ENCODE peak calls at places on chromosomes 16 and 17, in seven cellular contexts. V, K, P, R, C, Q and O are unnamed samples.

GRCh38 chr16:88815901-88816589 is 4.3 kb upstream of the APRT start:
- DNase-seq in V (peak), K (no peak), P (peak), R (peak), C (no peak), Q (no peak), O (no peak)

GRCh38 chr16:56192971-56193936 is 2.0 kb downstream of the GNAO1 start:
- DNase-seq in V (no peak), K (no peak), P (no peak), R (peak), C (no peak), Q (no peak), O (no peak)

GRCh38 chr16:83771306-83771942 is 36.4 kb upstream of the HSBP1 start:
- DNase-seq in V (no peak), K (no peak), P (no peak), R (no peak), C (no peak), Q (no peak), O (no peak)

GRCh38 chr16:67177743-67178699 is 5.7 kb downstream of the MATCAP1 start:
- DNase-seq in V (no peak), K (peak), P (peak), R (peak), C (peak), Q (peak), O (peak)

GRCh38 chr16:53094013-53094630 is 39.3 kb downstream of the CHD9 start:
- DNase-seq in V (no peak), K (peak), P (peak), R (no peak), C (peak), Q (peak), O (peak)

GRCh38 chr17:38809828-38810227 is 10.5 kb upstream of the PIP4K2B start:
- DNase-seq in V (no peak), K (no peak), P (no peak), R (no peak), C (no peak), Q (no peak), O (no peak)

GRCh38 chr17:35160354-35161201 is 13.0 kb downstream of the UNC45B start:
- DNase-seq in V (no peak), K (no peak), P (no peak), R (no peak), C (peak), Q (no peak), O (no peak)

GRCh38 chr16:47056704-47057630 is 83.5 kb upstream of the DNAJA2 start:
- DNase-seq in V (no peak), K (no peak), P (no peak), R (peak), C (no peak), Q (no peak), O (no peak)

GRCh38 chr16:74717367-74717766 is 16.7 kb upstream of the MLKL start:
- DNase-seq in V (no peak), K (no peak), P (no peak), R (no peak), C (no peak), Q (no peak), O (no peak)

GRCh38 chr17:28125530-28126382 is 83.3 kb downstream of the NLK start:
- DNase-seq in V (no peak), K (no peak), P (no peak), R (no peak), C (no peak), Q (no peak), O (no peak)

GRCh38 chr17:49515196-49515770 is 20.2 kb downstream of the NGFR start:
- DNase-seq in V (no peak), K (peak), P (no peak), R (peak), C (no peak), Q (peak), O (peak)

GRCh38 chr17:38578229-38578628 is 27.5 kb downstream of the SRCIN1 start:
- DNase-seq in V (no peak), K (no peak), P (no peak), R (peak), C (no peak), Q (no peak), O (no peak)

GRCh38 chr17:66255112-66255511 is 25.9 kb upstream of the APOH start:
- DNase-seq in V (peak), K (no peak), P (peak), R (no peak), C (no peak), Q (peak), O (no peak)

GRCh38 chr17:19897901-19898300 is 30.2 kb upstream of the ULK2 start:
- DNase-seq in V (no peak), K (no peak), P (no peak), R (no peak), C (no peak), Q (no peak), O (no peak)

GRCh38 chr17:82835766-82836512 is 3.9 kb downstream of the ZNF750 start:
- DNase-seq in V (no peak), K (peak), P (no peak), R (peak), C (no peak), Q (no peak), O (peak)

GRCh38 chr16:81316176-81316496 is 1.4 kb downstream of the GAN start:
- DNase-seq in V (no peak), K (no peak), P (no peak), R (no peak), C (no peak), Q (no peak), O (no peak)
- H3K4me3 ChIP-seq in V (peak), K (peak), P (peak), R (peak), C (peak), Q (peak), O (peak)

GRCh38 chr17:42136654-42137051 is 14.0 kb downstream of the HSPB9 start:
- DNase-seq in V (no peak), K (no peak), P (no peak), R (no peak), C (no peak), Q (no peak), O (no peak)
- H3K27ac ChIP-seq in V (peak), K (peak), P (no peak), R (no peak), C (no peak), Q (no peak), O (peak)

GRCh38 chr17:73613271-73613941 is 30.8 kb downstream of the SDK2 start:
- DNase-seq in V (no peak), K (no peak), P (no peak), R (peak), C (no peak), Q (no peak), O (no peak)
- H3K4me3 ChIP-seq in V (no peak), K (no peak), P (no peak), R (no peak), C (no peak), Q (no peak), O (no peak)

GRCh38 chr16:191783-192294 is 11.6 kb downstream of the HBQ1 start:
- DNase-seq in V (no peak), K (no peak), P (no peak), R (no peak), C (no peak), Q (no peak), O (no peak)
- H3K27ac ChIP-seq in V (no peak), K (no peak), P (no peak), R (no peak), C (no peak), Q (no peak), O (no peak)

DNA sequence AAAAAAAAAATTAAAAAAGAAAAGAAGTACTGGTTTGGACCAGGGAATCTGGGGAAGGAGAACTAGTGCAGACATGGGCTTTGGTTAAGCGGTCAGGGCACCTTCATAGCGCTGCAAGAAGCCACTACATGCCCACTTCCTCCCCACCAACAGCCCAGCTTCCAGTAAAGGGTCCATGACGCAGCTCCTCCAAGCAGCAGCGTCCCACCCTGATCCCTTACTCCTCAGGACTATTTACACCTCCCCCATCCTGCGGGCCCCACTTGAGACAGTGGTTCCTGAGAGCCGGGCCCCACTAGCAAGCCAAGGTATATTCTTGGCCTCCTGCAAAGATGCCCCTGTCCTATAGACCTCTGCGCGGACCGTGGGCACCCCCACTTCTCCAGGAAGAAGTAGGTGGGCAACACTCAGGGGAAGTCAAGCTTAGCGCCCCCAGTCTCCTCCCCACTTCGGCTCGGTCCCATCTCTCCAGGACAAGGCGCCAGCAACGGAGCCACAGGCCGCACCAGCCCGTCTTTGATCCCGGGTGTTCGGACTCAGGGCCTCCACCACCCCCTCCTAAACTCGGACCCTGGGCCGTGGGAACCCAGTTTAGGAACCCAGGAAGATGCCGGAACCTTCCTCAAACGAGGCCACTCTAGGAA is 913 bp upstream of the PRR14 start:
- DNase-seq in V (no peak), K (peak), P (no peak), R (no peak), C (no peak), Q (no peak), O (no peak)
- H3K4me3 ChIP-seq in V (peak), K (peak), P (peak), R (peak), C (peak), Q (no peak), O (peak)

DNA sequence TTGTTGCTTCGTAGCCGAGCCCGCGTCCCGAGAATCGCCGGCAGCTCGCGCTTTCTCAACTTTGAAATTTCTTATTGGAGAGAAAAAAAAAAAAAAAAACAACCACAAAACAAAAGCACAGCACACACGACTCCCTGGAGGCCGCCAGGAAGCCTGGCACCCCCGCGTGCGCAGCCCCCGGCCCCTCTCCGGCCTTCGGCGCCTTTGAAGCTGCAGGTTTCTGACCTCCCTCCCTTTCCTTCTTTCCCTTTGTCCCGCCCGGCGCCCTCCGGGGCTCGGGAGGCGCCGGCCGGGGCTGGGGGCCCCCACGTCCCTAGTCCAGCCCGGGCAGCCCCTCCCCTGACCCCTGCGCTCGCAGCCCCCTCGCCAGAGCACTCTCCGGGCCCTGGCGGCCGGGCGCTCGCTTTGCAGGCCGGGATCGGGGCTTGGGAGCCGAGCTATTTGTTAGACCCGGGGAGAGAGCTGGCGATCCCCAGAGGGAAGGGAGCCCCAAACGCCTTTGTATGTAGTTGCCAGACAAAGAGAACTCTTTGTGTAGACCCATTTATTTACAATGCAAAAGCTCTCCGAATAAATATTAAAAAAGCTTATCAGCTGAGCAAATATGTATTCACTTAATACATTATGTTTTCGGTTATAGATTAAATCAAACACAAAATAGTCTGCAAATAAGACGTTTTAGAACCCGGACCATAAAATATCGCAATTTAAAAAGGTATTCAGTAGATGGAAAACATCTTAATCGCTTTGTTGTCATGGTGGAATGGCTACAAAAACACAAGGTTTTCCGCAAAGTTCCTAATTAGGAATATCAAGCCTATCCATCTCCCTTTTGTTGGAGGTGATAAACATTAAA is 2.3 kb downstream of the BAHCC1 start:
- DNase-seq in V (no peak), K (no peak), P (no peak), R (peak), C (no peak), Q (no peak), O (no peak)
- H3K27ac ChIP-seq in V (no peak), K (peak), P (no peak), R (peak), C (no peak), Q (no peak), O (peak)

GRCh38 chr17:74536890-74537289 is 5.6 kb upstream of the CD300LB start:
- DNase-seq in V (no peak), K (no peak), P (no peak), R (no peak), C (no peak), Q (no peak), O (no peak)

GRCh38 chr17:74542166-74542565 is 3.7 kb downstream of the CD300C start:
- DNase-seq in V (no peak), K (no peak), P (no peak), R (no peak), C (no peak), Q (no peak), O (peak)

GRCh38 chr17:74542727-74543383 is 3.1 kb downstream of the CD300C start:
- DNase-seq in V (no peak), K (peak), P (no peak), R (no peak), C (no peak), Q (no peak), O (peak)

GRCh38 chr17:74541176-74542111 is 4.5 kb downstream of the CD300C start:
- DNase-seq in V (no peak), K (peak), P (no peak), R (no peak), C (no peak), Q (no peak), O (peak)

GRCh38 chr17:74539281-74539820 is 6.6 kb downstream of the CD300C start:
- DNase-seq in V (no peak), K (peak), P (no peak), R (no peak), C (no peak), Q (no peak), O (peak)
- H3K4me3 ChIP-seq in V (no peak), K (no peak), P (no peak), R (no peak), C (no peak), Q (no peak), O (no peak)

GRCh38 chr16:51267676-51268075 is 116.6 kb upstream of the SALL1 start:
- DNase-seq in V (no peak), K (no peak), P (no peak), R (peak), C (no peak), Q (no peak), O (no peak)
- H3K27ac ChIP-seq in V (no peak), K (no peak), P (no peak), R (no peak), C (no peak), Q (no peak), O (no peak)

GRCh38 chr16:30078744-30079143 is 3.0 kb downstream of the PPP4C start:
- DNase-seq in V (no peak), K (no peak), P (no peak), R (no peak), C (no peak), Q (no peak), O (no peak)

GRCh38 chr16:30076276-30076791 is 540 bp downstream of the PPP4C start:
- DNase-seq in V (peak), K (no peak), P (no peak), R (no peak), C (no peak), Q (no peak), O (peak)

GRCh38 chr16:30079480-30079879 is 3.7 kb downstream of the PPP4C start:
- DNase-seq in V (no peak), K (no peak), P (no peak), R (no peak), C (no peak), Q (no peak), O (no peak)

GRCh38 chr16:30075503-30076275 is at the start of gene PPP4C:
- DNase-seq in V (peak), K (peak), P (peak), R (peak), C (peak), Q (peak), O (peak)

DNA sequence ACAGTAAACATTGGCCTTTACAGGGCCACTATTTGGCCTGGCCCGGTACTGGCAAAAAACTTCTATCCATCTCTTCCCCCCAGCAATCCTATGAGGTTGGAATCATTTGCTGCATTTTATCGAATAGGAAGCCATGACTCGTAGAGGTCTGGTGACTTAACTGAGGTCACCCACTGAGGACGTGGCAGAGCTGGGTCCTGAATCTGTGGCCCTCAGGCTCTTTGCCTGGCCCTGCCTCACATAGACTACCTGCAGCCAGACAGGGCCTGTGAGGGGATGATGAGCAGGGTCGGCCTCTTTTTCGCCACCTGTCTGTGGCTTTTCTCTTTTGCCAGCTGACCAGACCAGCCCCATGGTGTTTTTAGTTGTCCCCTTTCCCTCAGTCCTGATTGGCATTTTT is 1.9 kb downstream of the PPP4C start:
- DNase-seq in V (no peak), K (no peak), P (no peak), R (no peak), C (no peak), Q (no peak), O (peak)
- H3K4me3 ChIP-seq in V (peak), K (no peak), P (no peak), R (peak), C (no peak), Q (no peak), O (no peak)

DNA sequence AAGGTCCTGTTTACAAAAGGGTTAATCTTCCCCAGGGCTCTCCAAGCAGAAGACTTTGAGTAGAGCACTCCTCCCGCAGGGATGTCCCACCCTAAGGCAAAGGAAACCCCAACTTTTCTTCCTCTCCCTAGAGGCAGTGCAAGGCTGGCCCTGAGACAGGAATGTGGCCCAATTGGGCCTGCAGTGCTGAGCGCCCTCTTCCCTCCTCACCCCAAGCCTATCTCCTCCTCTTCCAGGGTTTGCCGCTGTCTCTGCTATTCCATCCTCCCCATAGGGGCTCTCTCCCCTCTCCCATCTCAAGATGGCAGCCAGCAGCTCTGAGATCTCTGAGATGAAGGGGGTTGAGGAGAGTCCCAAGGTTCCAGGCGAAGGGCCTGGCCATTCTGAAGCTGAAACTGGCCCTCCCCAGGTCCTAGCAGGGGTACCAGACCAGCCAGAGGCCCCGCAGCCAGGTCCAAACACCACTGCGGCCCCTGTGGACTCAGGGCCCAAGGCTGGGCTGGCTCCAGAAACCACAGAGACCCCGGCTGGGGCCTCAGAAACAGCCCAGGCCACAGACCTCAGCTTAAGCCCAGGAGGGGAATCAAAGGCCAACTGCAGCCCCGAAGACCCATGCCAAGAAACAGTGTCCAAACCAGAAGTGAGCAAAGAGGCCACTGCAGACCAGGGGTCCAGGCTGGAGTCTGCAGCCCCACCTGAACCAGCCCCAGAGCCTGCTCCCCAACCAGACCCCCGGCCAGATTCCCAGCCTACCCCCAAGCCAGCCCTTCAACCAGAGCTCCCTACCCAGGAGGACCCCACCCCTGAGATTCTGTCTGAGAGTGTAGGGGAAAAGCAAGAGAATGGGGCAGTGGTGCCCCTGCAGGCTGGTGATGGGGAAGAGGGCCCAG is 1.0 kb downstream of the PRRT2 start:
- DNase-seq in V (no peak), K (no peak), P (no peak), R (no peak), C (no peak), Q (no peak), O (no peak)
- H3K27ac ChIP-seq in V (peak), K (peak), P (no peak), R (peak), C (no peak), Q (no peak), O (peak)